ENCODE peak calls at places on chromosomes 16 and 17, in ten cellular contexts. G is NCI-H1694; J is T-helper 1 cell; H is NK-92 treated with Interleukin-12 subunit alpha and Interleukin-12 subunit beta, amount 100 ng/mL, for 24 hours; C is SW480; L is anterior cingulate cortex; O is stimulated activated CD8-positive, alpha-beta memory T cell treated with anti-CD3 and anti-CD28 coated beads, Interleukin-7, amount 100 ng/mL, for 1 hour; W is NCI-H1417; X is iris pigment epithelial cell; K is stimulated activated CD4-positive, alpha-beta T cell treated with anti-CD3 and anti-CD28 coated beads, Interleukin-1b, Interleukin-23, amount 100 ng/mL, for 1 hour. E is an unnamed sample.

GRCh38 chr16:85334718-85335583 is 222.7 kb upstream of the CIBAR2 start:
- DNase-seq in G (no peak), X (no peak), H (no peak), W (no peak), L (no peak), O (no peak), J (no peak), C (peak; percentile 75), K (no peak), E (peak; percentile 61)

GRCh38 chr17:28270926-28271325 is 48.1 kb upstream of the TMEM97 start:
- DNase-seq in X (no peak), K (no peak), O (no peak), L (no peak), G (no peak), C (no peak), J (no peak), W (no peak), H (no peak), E (no peak)

GRCh38 chr17:82080789-82081464 is 15.3 kb upstream of the DUS1L start:
- DNase-seq in C (no peak), K (no peak), H (no peak), L (no peak), O (no peak), X (no peak), W (no peak), G (no peak), J (no peak), E (no peak)

GRCh38 chr17:80395402-80396151 is 19.4 kb upstream of the ENDOV start:
- DNase-seq in K (no peak), G (no peak), J (no peak), C (no peak), O (no peak), X (no peak), W (no peak), L (no peak), H (no peak), E (no peak)

GRCh38 chr16:70695351-70696070 is 9.7 kb upstream of the MTSS2 start:
- DNase-seq in K (no peak), G (no peak), C (peak; percentile 41), H (no peak), O (no peak), L (no peak), X (no peak), J (no peak), W (peak; percentile 5), E (peak; percentile 14)

GRCh38 chr17:75034236-75034908 is 12.4 kb downstream of the ATP5PD start:
- DNase-seq in X (peak; percentile 79), G (peak; percentile 93), L (peak; percentile 84), O (peak; percentile 54), C (peak; percentile 93), J (peak; percentile 64), W (peak; percentile 92), H (peak; percentile 82), K (peak; percentile 91), E (peak; percentile 69)

GRCh38 chr17:53894591-53894990 is 71.9 kb downstream of the KIF2B start:
- DNase-seq in O (no peak), C (no peak), G (no peak), H (no peak), K (no peak), J (no peak), W (no peak), L (no peak), X (no peak), E (no peak)

GRCh38 chr16:81066700-81067099 is 10.3 kb downstream of the C16orf46 start:
- DNase-seq in J (no peak), K (no peak), H (no peak), X (peak; percentile 48), O (no peak), W (no peak), G (no peak), L (no peak), C (no peak), E (no peak)

GRCh38 chr16:50047864-50048263 is 17.9 kb upstream of the HEATR3 start:
- DNase-seq in C (no peak), L (no peak), K (no peak), J (no peak), W (no peak), X (no peak), O (no peak), H (no peak), G (no peak), E (no peak)

GRCh38 chr17:17892731-17893130 is 55.9 kb upstream of the SREBF1 start:
- DNase-seq in G (no peak), W (no peak), K (no peak), C (no peak), H (no peak), O (no peak), L (no peak), X (no peak), J (no peak), E (no peak)

E was measured in CD8-positive, alpha-beta T cell.